ENCODE peak calls at places on chromosomes 11 and 22, in six cellular contexts. X is K562, Z is GM12891, G is H1, K is HepG2, B is GM12878. C is an unnamed sample.

GRCh38 chr11:113880966-113881365 is 5.6 kb upstream of the USP28 start:
- DNase-seq in X (no peak), Z (no peak), K (no peak), B (no peak), G (no peak), C (no peak)

GRCh38 chr11:65900125-65900898 is at the start of gene FOSL1:
- DNase-seq in X (peak; percentile 89), Z (peak; percentile 89), G (peak; percentile 91), K (peak; percentile 85), B (peak; percentile 57), C (peak; percentile 89)

GRCh38 chr11:77082838-77083552 is 16.2 kb downstream of the CAPN5 start:
- DNase-seq in K (no peak), X (no peak), B (no peak), G (no peak), Z (no peak), C (no peak)

GRCh38 chr22:25976346-25976745 is 192.9 kb upstream of the SEZ6L start:
- DNase-seq in G (no peak), K (no peak), B (no peak), Z (no peak), X (no peak), C (no peak)

GRCh38 chr11:118691926-118692830 is 12.7 kb upstream of the TREH start:
- DNase-seq in Z (no peak), X (no peak), B (peak; percentile 76), K (peak; percentile 45), G (no peak), C (peak; percentile 44)

GRCh38 chr11:126423743-126424142 is 68.3 kb downstream of the ST3GAL4 start:
- DNase-seq in K (peak; percentile 39), G (no peak), Z (no peak), X (no peak), B (no peak), C (no peak)

GRCh38 chr11:72333657-72334056 is 89.7 kb upstream of the PHOX2A start:
- DNase-seq in X (peak; percentile 24), K (no peak), B (no peak), Z (peak; percentile 35), G (peak; percentile 59), C (no peak)

GRCh38 chr22:27317156-27317555 is 484.4 kb downstream of the MN1 start:
- DNase-seq in G (no peak), B (no peak), X (no peak), Z (no peak), K (no peak), C (no peak)

GRCh38 chr11:63920870-63921417 is 4.0 kb upstream of the RCOR2 start:
- DNase-seq in Z (no peak), K (no peak), B (no peak), G (no peak), X (peak; percentile 80), C (no peak)

GRCh38 chr22:31532060-31532459 is 35.7 kb downstream of the SFI1 start:
- DNase-seq in X (no peak), B (no peak), K (no peak), Z (no peak), G (no peak), C (no peak)

GRCh38 chr11:73047773-73048371 is 94.2 kb downstream of the FCHSD2 start:
- DNase-seq in G (no peak), K (no peak), B (peak; percentile 88), X (no peak), Z (no peak), C (no peak)

GRCh38 chr22:24502540-24502939 is 7.4 kb downstream of the UPB1 start:
- DNase-seq in X (no peak), K (no peak), G (no peak), B (no peak), Z (no peak), C (no peak)

GRCh38 chr22:39825661-39826102 is 67.9 kb downstream of the ENTHD1 start:
- DNase-seq in X (no peak), B (peak; percentile 66), K (no peak), Z (no peak), G (no peak), C (no peak)

GRCh38 chr11:10096987-10097386 is 197.0 kb downstream of the SBF2 start:
- DNase-seq in B (no peak), K (no peak), Z (no peak), G (no peak), X (no peak), C (no peak)

GRCh38 chr11:68775951-68776388 is 24.6 kb upstream of the TESMIN start:
- DNase-seq in B (no peak), X (no peak), Z (no peak), G (no peak), K (no peak), C (no peak)

GRCh38 chr22:38948181-38948940 is 9.0 kb upstream of the APOBEC3A start:
- DNase-seq in B (no peak), G (no peak), X (no peak), Z (no peak), K (no peak), C (no peak)

GRCh38 chr11:12581923-12582322 is 92.3 kb upstream of the TEAD1 start:
- DNase-seq in X (no peak), Z (no peak), B (no peak), G (no peak), K (no peak), C (no peak)

GRCh38 chr22:45597460-45598192 is 74.0 kb upstream of the ATXN10 start:
- DNase-seq in Z (no peak), B (no peak), X (no peak), G (no peak), K (peak; percentile 86), C (no peak)

GRCh38 chr11:11618973-11619435 is 2.8 kb downstream of the GALNT18 start:
- DNase-seq in Z (no peak), X (no peak), B (no peak), G (no peak), K (peak; percentile 6), C (no peak)

GRCh38 chr11:131511794-131512193 is 141.4 kb downstream of the NTM start:
- DNase-seq in B (no peak), K (peak; percentile 27), G (peak; percentile 25), X (peak; percentile 33), Z (peak; percentile 44), C (peak; percentile 15)

GRCh38 chr11:133650082-133650481 is 117.8 kb upstream of the OPCML start:
- DNase-seq in G (no peak), K (no peak), Z (no peak), B (no peak), X (no peak), C (no peak)

GRCh38 chr11:122293298-122294023 is 177.4 kb upstream of the BLID start:
- DNase-seq in Z (no peak), X (no peak), B (no peak), K (no peak), G (no peak), C (no peak)

GRCh38 chr11:134678152-134678551 is 266.1 kb upstream of the B3GAT1 start:
- DNase-seq in K (no peak), X (no peak), Z (no peak), G (no peak), B (no peak), C (no peak)

GRCh38 chr22:26606611-26607010 is 11.2 kb downstream of the CRYBB1 start:
- DNase-seq in G (no peak), Z (no peak), X (peak; percentile 34), K (no peak), B (no peak), C (no peak)

GRCh38 chr11:12232160-12232559 is 121.8 kb downstream of the MICAL2 start:
- DNase-seq in B (no peak), X (no peak), K (no peak), Z (no peak), G (no peak), C (no peak)

GRCh38 chr11:129273944-129274343 is 81.8 kb upstream of the ARHGAP32 start:
- DNase-seq in G (no peak), K (no peak), B (no peak), X (no peak), Z (no peak), C (no peak)

GRCh38 chr11:60775420-60775961 is 9.6 kb upstream of the MS4A10 start:
- DNase-seq in X (peak; percentile 75), Z (peak; percentile 70), K (peak; percentile 80), B (peak; percentile 67), G (peak; percentile 90), C (peak; percentile 74)

GRCh38 chr11:95877288-95877687 is 46.6 kb downstream of the MTMR2 start:
- DNase-seq in K (no peak), Z (no peak), G (no peak), X (no peak), B (no peak), C (no peak)

GRCh38 chr11:2383823-2384722 is 7.0 kb downstream of the CD81 start:
- DNase-seq in G (no peak), X (peak; percentile 85), Z (no peak), B (peak; percentile 39), K (no peak), C (peak; percentile 66)

GRCh38 chr11:2384723-2385041 is 7.6 kb downstream of the CD81 start:
- DNase-seq in K (no peak), B (no peak), G (no peak), Z (no peak), X (no peak), C (no peak)

GRCh38 chr11:2382129-2382517 is 5.0 kb downstream of the CD81 start:
- DNase-seq in B (no peak), G (no peak), K (no peak), X (no peak), Z (no peak), C (no peak)

GRCh38 chr11:2381494-2382128 is 4.5 kb downstream of the CD81 start:
- DNase-seq in B (no peak), K (no peak), G (no peak), Z (no peak), X (no peak), C (no peak)

GRCh38 chr11:2382927-2383822 is 6.1 kb downstream of the CD81 start:
- DNase-seq in K (no peak), G (no peak), B (no peak), X (no peak), Z (no peak), C (no peak)
- TF ChIP-seq POLR2AphosphoS5 in K (no peak), G (no peak), B (no peak), X (no peak), Z (no peak), C (peak; percentile 8)

GRCh38 chr11:67613960-67614715 is 7.4 kb downstream of the NDUFV1 start:
- DNase-seq in B (peak; percentile 88), K (no peak), Z (peak; percentile 81), G (no peak), X (peak; percentile 75), C (peak; percentile 80)
- TF ChIP-seq TAF1 in B (peak; percentile 73), K (no peak), Z (peak; percentile 66), G (no peak), X (no peak), C (peak; percentile 9)

GRCh38 chr11:897226-898159 is 13.1 kb downstream of the CHID1 start:
- DNase-seq in K (no peak), Z (no peak), X (no peak), G (no peak), B (no peak), C (no peak)
- TF ChIP-seq POLR2A in K (no peak), Z (no peak), X (peak; percentile 33), G (no peak), B (no peak), C (no peak)

GRCh38 chr11:110283862-110284261 is 12.6 kb downstream of the RDX start:
- DNase-seq in B (no peak), G (no peak), K (no peak), Z (no peak), X (no peak), C (no peak)

DNA sequence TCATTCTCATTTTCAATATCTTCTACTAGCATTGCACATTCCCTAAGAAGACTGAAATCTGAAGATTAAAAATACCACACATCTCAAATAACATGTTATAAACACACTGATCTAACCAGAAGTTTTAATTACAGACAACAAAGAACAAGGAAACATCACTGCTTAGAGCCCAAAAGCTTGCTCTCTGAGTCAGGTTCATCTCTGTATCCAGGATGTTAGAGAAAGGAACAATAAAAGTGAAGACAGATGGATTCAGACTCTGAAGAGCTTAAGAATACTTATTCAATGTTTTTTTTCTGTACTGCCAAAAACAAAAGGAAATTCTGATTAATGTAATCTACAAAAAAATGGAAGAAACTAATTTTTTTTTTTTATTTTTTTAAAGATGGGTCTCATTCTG is 16.5 kb downstream of the RDX start:
- DNase-seq in B (no peak), G (no peak), K (no peak), X (no peak), Z (no peak), C (no peak)
- TF ChIP-seq POLR2AphosphoS5 in B (no peak), G (no peak), K (no peak), X (no peak), Z (no peak), C (no peak)

C was measured in GM12892.